ENCODE peak calls at places on chromosomes 3 and 15, in six cellular contexts. T is ovary, G is HCT116, P is adrenal gland, X is HepG2, H is esophagus muscularis mucosa. E is an unnamed sample.

GRCh38 chr3:78978037-78978436 is 789.8 kb downstream of the ROBO1 start:
- DNase-seq in G (no peak), H (no peak), X (peak; percentile 10), T (no peak), P (no peak), E (no peak)

GRCh38 chr3:56942523-56942922 is 117.9 kb upstream of the SPATA12 start:
- DNase-seq in H (no peak), G (no peak), P (no peak), T (no peak), X (no peak), E (no peak)

GRCh38 chr3:13400114-13400696 is 19.9 kb downstream of the NUP210 start:
- DNase-seq in T (no peak), P (no peak), H (no peak), X (no peak), G (no peak), E (no peak)

GRCh38 chr15:70348581-70349344 is 251.0 kb upstream of the TLE3 start:
- DNase-seq in G (no peak), H (no peak), P (peak; percentile 64), X (no peak), T (no peak), E (peak; percentile 46)

GRCh38 chr3:10570196-10570946 is 65.0 kb upstream of the ATP2B2 start:
- DNase-seq in T (no peak), X (no peak), H (no peak), P (no peak), G (no peak), E (peak; percentile 28)

GRCh38 chr3:71649757-71650156 is 66.2 kb upstream of the FOXP1 start:
- DNase-seq in T (no peak), P (no peak), G (no peak), X (peak; percentile 10), H (no peak), E (no peak)

GRCh38 chr3:126216416-126216815 is 36.0 kb upstream of the ALDH1L1 start:
- DNase-seq in P (no peak), H (no peak), T (no peak), X (no peak), G (no peak), E (no peak)

GRCh38 chr3:43770426-43771103 is 79.8 kb downstream of the ABHD5 start:
- DNase-seq in X (no peak), H (no peak), T (no peak), P (peak; percentile 98), G (no peak), E (peak; percentile 73)

GRCh38 chr15:58546066-58546591 is 114.3 kb downstream of the LIPC start:
- DNase-seq in X (no peak), G (no peak), H (no peak), P (no peak), T (no peak), E (no peak)

GRCh38 chr3:10740954-10741353 is 75.1 kb upstream of the SLC6A11 start:
- DNase-seq in H (no peak), G (no peak), X (no peak), T (no peak), P (no peak), E (no peak)

GRCh38 chr3:95408464-95408862 is 1345.6 kb downstream of the NSUN3 start:
- DNase-seq in G (no peak), H (no peak), X (no peak), P (no peak), T (no peak), E (no peak)

GRCh38 chr3:98333989-98334606 is 19.6 kb upstream of the OR5K4 start:
- DNase-seq in X (no peak), G (peak; percentile 43), H (no peak), T (no peak), P (no peak), E (no peak)

GRCh38 chr3:101351834-101352233 is 31.5 kb upstream of the IMPG2 start:
- DNase-seq in X (no peak), H (no peak), G (no peak), P (no peak), T (no peak), E (no peak)

GRCh38 chr3:174859756-174860155 is 622 bp downstream of the NAALADL2 start:
- DNase-seq in X (no peak), H (no peak), T (no peak), G (no peak), P (no peak), E (no peak)

GRCh38 chr3:31240466-31240865 is 292.3 kb upstream of the STT3B start:
- DNase-seq in P (no peak), X (no peak), H (no peak), T (no peak), G (no peak), E (no peak)

GRCh38 chr15:69156726-69157381 is 3.6 kb upstream of the GLCE start:
- DNase-seq in H (no peak), G (no peak), X (no peak), P (no peak), T (no peak), E (no peak)

GRCh38 chr15:38021259-38021658 is 86.8 kb downstream of the TMCO5A start:
- DNase-seq in G (no peak), T (no peak), P (no peak), X (no peak), H (no peak), E (no peak)

GRCh38 chr3:50268703-50269451 is at the start of gene SEMA3B:
- DNase-seq in T (peak; percentile 74), G (no peak), H (no peak), X (peak; percentile 71), P (peak; percentile 97), E (peak; percentile 64)

GRCh38 chr3:12187448-12188327 is 29.0 kb upstream of the TIMP4 start:
- DNase-seq in T (peak; percentile 70), H (peak; percentile 89), P (no peak), X (no peak), G (no peak), E (peak; percentile 26)

GRCh38 chr3:139523718-139524117 is 15.8 kb downstream of the RBP1 start:
- DNase-seq in H (peak; percentile 45), T (no peak), X (no peak), G (no peak), P (no peak), E (no peak)

GRCh38 chr3:157103280-157103679 is 56.7 kb downstream of the CCNL1 start:
- DNase-seq in H (no peak), X (no peak), G (no peak), T (no peak), P (no peak), E (no peak)

GRCh38 chr15:52796742-52797515 is 6.8 kb upstream of the ONECUT1 start:
- DNase-seq in X (no peak), P (no peak), G (no peak), T (no peak), H (no peak), E (no peak)

GRCh38 chr3:187742351-187743171 is 2.7 kb downstream of the BCL6 start:
- DNase-seq in G (no peak), H (no peak), X (no peak), P (peak; percentile 72), T (no peak), E (peak; percentile 81)

GRCh38 chr15:68819451-68820204 is 1.1 kb downstream of the ANP32A start:
- DNase-seq in P (peak; percentile 59), T (peak; percentile 65), G (no peak), X (peak; percentile 24), H (no peak), E (peak; percentile 47)

GRCh38 chr3:138923531-138923994 is 23.4 kb downstream of the FOXL2 start:
- DNase-seq in G (peak; percentile 82), X (peak; percentile 75), H (no peak), P (peak; percentile 76), T (peak; percentile 68), E (peak; percentile 62)

GRCh38 chr3:15331606-15332404 is 581 bp downstream of the SH3BP5 start:
- DNase-seq in T (peak; percentile 71), X (no peak), G (no peak), P (peak; percentile 52), H (no peak), E (peak; percentile 55)

GRCh38 chr3:175951047-175951694 is 1092.0 kb downstream of the NAALADL2 start:
- DNase-seq in H (no peak), X (no peak), G (no peak), P (no peak), T (no peak), E (no peak)

GRCh38 chr3:52043750-52044149 is 12.6 kb downstream of the DUSP7 start:
- DNase-seq in P (no peak), G (no peak), X (no peak), H (no peak), T (no peak), E (no peak)

GRCh38 chr15:37059051-37059450 is 41.3 kb downstream of the MEIS2 start:
- DNase-seq in G (peak; percentile 4), P (no peak), X (no peak), T (no peak), H (no peak), E (no peak)

GRCh38 chr15:72237286-72238224 is 6.6 kb upstream of the PKM start:
- DNase-seq in P (peak; percentile 95), X (peak; percentile 85), G (peak; percentile 92), T (no peak), H (peak; percentile 96), E (peak; percentile 57)

GRCh38 chr15:88090406-88091085 is 166.0 kb downstream of the NTRK3 start:
- DNase-seq in G (no peak), T (no peak), X (no peak), H (no peak), P (no peak), E (peak; percentile 64)
- TF ChIP-seq CTCF in G (no peak), T (no peak), X (no peak), H (no peak), P (no peak), E (no peak)

GRCh38 chr3:39413691-39414420 is 7.3 kb downstream of the RPSA start:
- DNase-seq in X (no peak), T (no peak), P (no peak), G (no peak), H (no peak), E (no peak)
- TF ChIP-seq POLR2A in X (peak; percentile 51), T (no peak), P (no peak), G (no peak), H (no peak), E (no peak)

DNA sequence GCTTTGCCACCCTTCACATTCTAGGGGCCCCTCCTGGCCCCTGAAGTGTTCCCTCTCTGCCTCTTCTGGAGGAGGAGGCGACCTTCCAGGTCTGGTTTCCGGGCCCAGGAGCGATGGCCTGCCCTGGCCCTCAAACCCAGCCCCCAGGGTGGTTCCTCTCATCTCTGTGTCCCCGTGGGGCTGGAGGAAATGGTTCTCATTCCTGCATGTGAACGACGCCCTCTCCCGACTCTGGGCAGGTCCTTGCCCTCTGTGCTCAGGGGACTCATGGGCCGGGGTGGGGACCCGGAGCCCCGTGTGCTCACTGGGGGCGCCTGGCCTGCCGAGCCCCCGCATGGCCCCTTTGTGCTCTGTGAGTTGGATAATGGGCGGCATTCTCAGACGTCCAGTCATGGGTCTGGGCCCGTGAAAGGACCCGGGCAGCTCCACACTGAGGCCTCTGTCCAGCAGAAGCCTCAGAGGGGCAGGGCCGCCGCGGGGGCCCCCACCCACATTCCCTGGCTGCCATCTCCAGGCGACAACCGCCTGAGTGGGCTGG is 5.4 kb upstream of the PLXND1 start:
- DNase-seq in H (no peak), P (no peak), T (no peak), X (peak; percentile 70), G (no peak), E (no peak)
- TF ChIP-seq CTCF in H (no peak), P (no peak), T (no peak), X (peak; percentile 74), G (no peak), E (no peak)

DNA sequence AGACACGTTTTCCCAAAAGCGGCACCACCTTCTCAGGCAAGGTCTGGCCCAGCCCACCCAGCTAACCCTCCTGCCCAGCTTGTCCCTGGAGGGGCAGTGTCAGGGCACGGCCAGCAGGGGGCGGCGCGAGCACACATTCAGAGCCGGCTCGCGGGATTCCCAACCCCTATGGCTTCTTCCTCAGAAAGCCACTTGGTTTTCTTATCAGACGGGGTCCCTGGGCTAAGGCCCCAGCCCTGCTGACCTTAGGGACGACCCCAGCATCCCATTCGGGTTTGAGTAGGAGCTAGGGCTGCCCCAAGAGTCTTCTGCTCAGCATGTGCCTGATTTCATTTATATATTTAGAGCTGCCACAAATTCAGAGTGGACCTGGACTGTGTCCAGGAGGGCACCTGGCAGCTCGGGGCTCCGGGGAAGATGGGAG is 14.5 kb downstream of the RLBP1 start:
- DNase-seq in H (peak; percentile 94), T (peak; percentile 79), P (peak; percentile 70), G (peak; percentile 47), X (peak; percentile 56), E (peak; percentile 64)
- TF ChIP-seq POLR2A in H (no peak), T (no peak), P (no peak), G (no peak), X (no peak), E (no peak)